ENCODE peak calls at places on chromosome 21, in six cellular contexts. One of them, this sample, is unnamed.

GRCh38 chr21:28822064-28822402 is 170.6 kb downstream of the LTN1 start:
- ATAC-seq in A549: no peak
- ATAC-seq in HepG2: no peak
- ATAC-seq in upper lobe of left lung: no peak
- ATAC-seq in K562: no peak
- ATAC-seq in GM12878: no peak
- ATAC-seq in this sample: no peak

GRCh38 chr21:45073301-45074047 is 906 bp upstream of the ADARB1 start:
- ATAC-seq in A549: peak; percentile 72
- ATAC-seq in HepG2: peak; percentile 69
- ATAC-seq in upper lobe of left lung: peak; percentile 39
- ATAC-seq in K562: peak; percentile 76
- ATAC-seq in GM12878: peak; percentile 24
- ATAC-seq in this sample: peak; percentile 20

GRCh38 chr21:42986125-42986783 is 11.9 kb downstream of the PKNOX1 start:
- ATAC-seq in A549: no peak
- ATAC-seq in HepG2: no peak
- ATAC-seq in upper lobe of left lung: no peak
- ATAC-seq in K562: no peak
- ATAC-seq in GM12878: peak; percentile 18
- ATAC-seq in this sample: no peak

GRCh38 chr21:42538479-42539275 is 25.0 kb downstream of the SLC37A1 start:
- ATAC-seq in A549: no peak
- ATAC-seq in HepG2: no peak
- ATAC-seq in upper lobe of left lung: no peak
- ATAC-seq in K562: no peak
- ATAC-seq in GM12878: no peak
- ATAC-seq in this sample: no peak

GRCh38 chr21:42579456-42580075 is 65.9 kb downstream of the SLC37A1 start:
- ATAC-seq in A549: no peak
- ATAC-seq in HepG2: no peak
- ATAC-seq in upper lobe of left lung: no peak
- ATAC-seq in K562: no peak
- ATAC-seq in GM12878: no peak
- ATAC-seq in this sample: no peak

GRCh38 chr21:42214921-42215320 is 4.0 kb upstream of the ABCG1 start:
- ATAC-seq in A549: no peak
- ATAC-seq in HepG2: no peak
- ATAC-seq in upper lobe of left lung: no peak
- ATAC-seq in K562: no peak
- ATAC-seq in GM12878: no peak
- ATAC-seq in this sample: no peak

GRCh38 chr21:15034126-15034848 is 30.5 kb downstream of the NRIP1 start:
- ATAC-seq in A549: no peak
- ATAC-seq in HepG2: no peak
- ATAC-seq in upper lobe of left lung: no peak
- ATAC-seq in K562: no peak
- ATAC-seq in GM12878: no peak
- ATAC-seq in this sample: no peak

GRCh38 chr21:15063081-15063820 is 1.5 kb downstream of the NRIP1 start:
- ATAC-seq in A549: no peak
- ATAC-seq in HepG2: no peak
- ATAC-seq in upper lobe of left lung: no peak
- ATAC-seq in K562: peak; percentile 1
- ATAC-seq in GM12878: peak; percentile 1
- ATAC-seq in this sample: no peak

GRCh38 chr21:37093977-37094376 is 20.9 kb downstream of the TTC3 start:
- ATAC-seq in A549: no peak
- ATAC-seq in HepG2: no peak
- ATAC-seq in upper lobe of left lung: no peak
- ATAC-seq in K562: no peak
- ATAC-seq in GM12878: no peak
- ATAC-seq in this sample: no peak

GRCh38 chr21:28588997-28589396 is 403.7 kb downstream of the LTN1 start:
- ATAC-seq in A549: no peak
- ATAC-seq in HepG2: no peak
- ATAC-seq in upper lobe of left lung: no peak
- ATAC-seq in K562: no peak
- ATAC-seq in GM12878: no peak
- ATAC-seq in this sample: no peak

GRCh38 chr21:33452362-33452761 is 27.4 kb downstream of the TMEM50B start:
- ATAC-seq in A549: no peak
- ATAC-seq in HepG2: peak; percentile 49
- ATAC-seq in upper lobe of left lung: no peak
- ATAC-seq in K562: peak; percentile 60
- ATAC-seq in GM12878: no peak
- ATAC-seq in this sample: no peak

GRCh38 chr21:14995695-14996490 is 68.9 kb downstream of the NRIP1 start:
- ATAC-seq in A549: peak; percentile 69
- ATAC-seq in HepG2: peak; percentile 35
- ATAC-seq in upper lobe of left lung: no peak
- ATAC-seq in K562: no peak
- ATAC-seq in GM12878: no peak
- ATAC-seq in this sample: no peak

GRCh38 chr21:44324106-44324853 is 14.9 kb downstream of the CFAP410 start:
- ATAC-seq in A549: no peak
- ATAC-seq in HepG2: no peak
- ATAC-seq in upper lobe of left lung: no peak
- ATAC-seq in K562: no peak
- ATAC-seq in GM12878: no peak
- ATAC-seq in this sample: no peak

GRCh38 chr21:14547834-14548513 is 1.9 kb upstream of the SAMSN1 start:
- ATAC-seq in A549: no peak
- ATAC-seq in HepG2: no peak
- ATAC-seq in upper lobe of left lung: no peak
- ATAC-seq in K562: no peak
- ATAC-seq in GM12878: peak; percentile 40
- ATAC-seq in this sample: no peak

GRCh38 chr21:37294674-37295073 is 27.5 kb upstream of the VPS26C start:
- ATAC-seq in A549: no peak
- ATAC-seq in HepG2: no peak
- ATAC-seq in upper lobe of left lung: no peak
- ATAC-seq in K562: no peak
- ATAC-seq in GM12878: no peak
- ATAC-seq in this sample: no peak

DNA sequence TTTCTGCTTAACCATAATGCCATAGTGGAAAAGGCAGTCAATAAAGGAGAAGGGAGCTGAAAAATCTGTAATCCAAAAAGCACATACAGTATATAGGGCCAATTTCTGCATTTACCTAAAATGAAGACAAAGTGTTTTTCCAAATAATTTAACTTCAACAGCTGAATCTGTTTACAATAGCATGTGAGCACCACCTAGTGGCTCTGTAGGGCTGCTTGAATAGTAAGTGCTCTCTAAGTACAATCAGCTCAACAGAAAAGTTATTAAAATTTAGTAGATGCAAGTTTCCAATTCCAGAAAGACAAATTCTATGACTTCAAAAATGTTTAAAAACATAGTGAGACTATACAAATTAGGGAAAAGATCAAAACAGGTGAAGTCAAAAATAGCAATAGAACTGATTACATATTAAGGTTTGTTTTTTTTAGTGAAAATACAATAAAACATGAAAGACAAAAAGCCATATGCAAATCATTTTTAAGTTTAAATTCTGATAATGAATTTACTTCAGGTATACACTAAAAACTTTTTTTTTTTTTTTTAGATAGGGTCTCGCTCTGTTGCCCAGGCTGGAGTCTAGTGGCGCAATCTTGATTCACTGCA is 220.0 kb downstream of the SETD4 start:
- ATAC-seq in A549: peak; percentile 62
- ATAC-seq in HepG2: peak; percentile 50
- ATAC-seq in upper lobe of left lung: peak; percentile 82
- ATAC-seq in K562: peak; percentile 82
- ATAC-seq in GM12878: peak; percentile 76
- ATAC-seq in this sample: no peak
- TF ChIP-seq POLR2A in A549: no peak
- TF ChIP-seq POLR2A in HepG2: no peak
- TF ChIP-seq POLR2A in upper lobe of left lung: no peak
- TF ChIP-seq POLR2A in K562: no peak
- TF ChIP-seq POLR2A in GM12878: no peak
- TF ChIP-seq POLR2A in this sample: no peak

DNA sequence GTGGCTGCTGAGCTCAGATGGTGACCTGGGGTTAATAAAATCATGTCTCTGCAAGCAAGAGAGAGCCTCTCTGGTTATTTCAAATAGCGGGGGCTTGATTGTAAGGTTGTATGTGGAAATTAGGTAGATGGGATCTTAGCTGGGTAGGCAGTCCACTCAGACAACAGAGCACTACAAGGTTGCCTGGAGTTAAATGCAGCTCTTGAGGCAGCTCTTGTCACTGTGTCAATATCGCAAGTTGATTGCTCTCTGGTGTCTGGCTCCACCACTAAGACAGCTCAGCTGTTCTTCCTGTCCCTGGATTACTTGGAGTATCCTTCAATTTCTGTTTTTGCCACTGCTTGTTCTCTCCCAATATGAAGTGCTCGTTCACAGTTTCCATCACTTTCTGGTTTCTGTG is 93.8 kb downstream of the C21orf91 start:
- ATAC-seq in A549: no peak
- ATAC-seq in HepG2: peak; percentile 35
- ATAC-seq in upper lobe of left lung: no peak
- ATAC-seq in K562: peak; percentile 45
- ATAC-seq in GM12878: no peak
- ATAC-seq in this sample: no peak
- TF ChIP-seq EP300 in A549: no peak
- TF ChIP-seq EP300 in HepG2: no peak
- TF ChIP-seq EP300 in upper lobe of left lung: no peak
- TF ChIP-seq EP300 in K562: no peak
- TF ChIP-seq EP300 in GM12878: no peak
- TF ChIP-seq EP300 in this sample: no peak

GRCh38 chr21:26795866-26796329 is 49.3 kb downstream of the ADAMTS1 start:
- ATAC-seq in A549: peak; percentile 58
- ATAC-seq in HepG2: no peak
- ATAC-seq in upper lobe of left lung: peak; percentile 80
- ATAC-seq in K562: no peak
- ATAC-seq in GM12878: no peak
- ATAC-seq in this sample: peak; percentile 71
- TF ChIP-seq POLR2A in A549: no peak
- TF ChIP-seq POLR2A in HepG2: no peak
- TF ChIP-seq POLR2A in upper lobe of left lung: no peak
- TF ChIP-seq POLR2A in K562: no peak
- TF ChIP-seq POLR2A in GM12878: no peak
- TF ChIP-seq POLR2A in this sample: no peak

GRCh38 chr21:31117046-31117916 is 79.0 kb upstream of the KRTAP19-8 start:
- ATAC-seq in A549: no peak
- ATAC-seq in HepG2: no peak
- ATAC-seq in upper lobe of left lung: peak; percentile 79
- ATAC-seq in K562: no peak
- ATAC-seq in GM12878: no peak
- ATAC-seq in this sample: no peak

GRCh38 chr21:31110430-31110829 is 72.2 kb upstream of the KRTAP19-8 start:
- ATAC-seq in A549: no peak
- ATAC-seq in HepG2: no peak
- ATAC-seq in upper lobe of left lung: no peak
- ATAC-seq in K562: no peak
- ATAC-seq in GM12878: no peak
- ATAC-seq in this sample: no peak

GRCh38 chr21:31119199-31119598 is 80.9 kb upstream of the KRTAP19-8 start:
- ATAC-seq in A549: no peak
- ATAC-seq in HepG2: no peak
- ATAC-seq in upper lobe of left lung: no peak
- ATAC-seq in K562: no peak
- ATAC-seq in GM12878: no peak
- ATAC-seq in this sample: no peak

GRCh38 chr21:31111093-31111492 is 72.8 kb upstream of the KRTAP19-8 start:
- ATAC-seq in A549: no peak
- ATAC-seq in HepG2: no peak
- ATAC-seq in upper lobe of left lung: no peak
- ATAC-seq in K562: no peak
- ATAC-seq in GM12878: no peak
- ATAC-seq in this sample: no peak

DNA sequence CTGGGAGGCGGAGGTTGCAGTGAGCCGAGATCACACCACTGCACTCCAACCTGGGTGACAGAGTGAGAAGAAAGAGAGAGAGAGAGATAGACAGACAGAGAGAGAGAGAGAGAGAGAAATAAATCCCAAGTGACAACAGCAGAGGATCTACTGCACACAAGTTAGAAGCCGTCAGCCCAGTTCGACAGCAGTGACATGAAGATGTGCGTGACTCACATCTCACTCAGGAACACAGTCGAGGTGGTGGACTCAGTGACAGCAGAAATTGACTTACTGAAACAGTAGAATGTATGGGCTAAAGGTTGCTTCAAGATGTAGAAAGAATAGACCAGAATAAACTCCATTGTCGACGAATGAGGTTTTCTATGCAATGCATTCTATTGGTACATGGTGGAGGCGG is 77.0 kb upstream of the KRTAP19-8 start:
- ATAC-seq in A549: no peak
- ATAC-seq in HepG2: no peak
- ATAC-seq in upper lobe of left lung: no peak
- ATAC-seq in K562: no peak
- ATAC-seq in GM12878: no peak
- ATAC-seq in this sample: no peak
- TF ChIP-seq EP300 in A549: no peak
- TF ChIP-seq EP300 in HepG2: no peak
- TF ChIP-seq EP300 in upper lobe of left lung: no peak
- TF ChIP-seq EP300 in K562: no peak
- TF ChIP-seq EP300 in GM12878: no peak
- TF ChIP-seq EP300 in this sample: no peak

DNA sequence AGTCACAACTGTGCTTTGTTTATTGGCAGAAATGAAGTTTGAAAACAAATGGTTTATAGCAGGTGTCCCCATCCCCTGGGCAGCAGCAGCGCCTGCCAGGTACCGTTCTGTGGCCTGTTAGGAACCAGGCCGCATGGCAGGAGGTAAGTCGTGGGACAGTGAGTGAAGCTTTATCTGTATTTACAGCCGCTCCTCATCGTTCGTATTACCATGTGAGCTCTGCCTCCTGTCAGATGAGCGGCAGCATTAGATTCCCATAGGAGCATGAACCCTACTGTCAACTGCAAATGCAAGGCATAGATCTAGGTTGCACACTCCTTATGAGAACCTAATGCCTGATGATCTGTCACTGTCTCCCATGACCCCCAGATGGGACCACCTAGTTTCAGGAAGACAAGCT is 63.4 kb upstream of the SOD1 start:
- ATAC-seq in A549: no peak
- ATAC-seq in HepG2: no peak
- ATAC-seq in upper lobe of left lung: no peak
- ATAC-seq in K562: no peak
- ATAC-seq in GM12878: no peak
- ATAC-seq in this sample: no peak
- TF ChIP-seq POLR2A in A549: no peak
- TF ChIP-seq POLR2A in HepG2: no peak
- TF ChIP-seq POLR2A in upper lobe of left lung: no peak
- TF ChIP-seq POLR2A in K562: no peak
- TF ChIP-seq POLR2A in GM12878: no peak
- TF ChIP-seq POLR2A in this sample: no peak

GRCh38 chr21:22476214-22476613 is 1478.0 kb downstream of the NCAM2 start:
- ATAC-seq in A549: no peak
- ATAC-seq in HepG2: no peak
- ATAC-seq in upper lobe of left lung: no peak
- ATAC-seq in K562: no peak
- ATAC-seq in GM12878: no peak
- ATAC-seq in this sample: no peak
- TF ChIP-seq EP300 in A549: no peak
- TF ChIP-seq EP300 in HepG2: no peak
- TF ChIP-seq EP300 in upper lobe of left lung: no peak
- TF ChIP-seq EP300 in K562: no peak
- TF ChIP-seq EP300 in GM12878: no peak
- TF ChIP-seq EP300 in this sample: no peak

This sample was measured in gastroesophageal sphincter.